ENCODE peak calls at places on chromosomes 1 and 21, in eight cellular contexts. One of them, this sample, is unnamed.

GRCh38 chr1:230226004-230226800 is 159.2 kb downstream of the GALNT2 start:
- DNase-seq in RWPE1: no peak
- DNase-seq in neural progenitor cell: no peak
- DNase-seq in GM10248: no peak
- DNase-seq in choroid plexus epithelial cell: no peak
- DNase-seq in activated B cell treated with CpG ODN at 0.5 μM for 24 hours: no peak
- DNase-seq in CD4-positive, alpha-beta T cell: no peak
- DNase-seq in psoas muscle: no peak
- DNase-seq in this sample: no peak

GRCh38 chr1:230163205-230163604 is 96.2 kb downstream of the GALNT2 start:
- DNase-seq in neural progenitor cell: no peak
- DNase-seq in RWPE1: no peak
- DNase-seq in choroid plexus epithelial cell: peak; percentile 71
- DNase-seq in psoas muscle: peak; percentile 68
- DNase-seq in CD4-positive, alpha-beta T cell: no peak
- DNase-seq in activated B cell treated with CpG ODN at 0.5 μM for 24 hours: no peak
- DNase-seq in GM10248: no peak
- DNase-seq in this sample: no peak

GRCh38 chr1:184049291-184049690 is 2.2 kb upstream of the TSEN15 start:
- DNase-seq in GM10248: no peak
- DNase-seq in psoas muscle: no peak
- DNase-seq in CD4-positive, alpha-beta T cell: no peak
- DNase-seq in RWPE1: no peak
- DNase-seq in neural progenitor cell: no peak
- DNase-seq in activated B cell treated with CpG ODN at 0.5 μM for 24 hours: no peak
- DNase-seq in choroid plexus epithelial cell: no peak
- DNase-seq in this sample: no peak

GRCh38 chr1:39398278-39399010 is 93.0 kb upstream of the BMP8A start:
- DNase-seq in activated B cell treated with CpG ODN at 0.5 μM for 24 hours: no peak
- DNase-seq in RWPE1: peak; percentile 96
- DNase-seq in choroid plexus epithelial cell: peak; percentile 98
- DNase-seq in psoas muscle: peak; percentile 56
- DNase-seq in GM10248: no peak
- DNase-seq in CD4-positive, alpha-beta T cell: no peak
- DNase-seq in neural progenitor cell: peak; percentile 22
- DNase-seq in this sample: peak; percentile 92

GRCh38 chr1:54995835-54996234 is 2.9 kb upstream of the BSND start:
- DNase-seq in RWPE1: no peak
- DNase-seq in psoas muscle: no peak
- DNase-seq in neural progenitor cell: no peak
- DNase-seq in GM10248: no peak
- DNase-seq in choroid plexus epithelial cell: no peak
- DNase-seq in CD4-positive, alpha-beta T cell: peak; percentile 23
- DNase-seq in activated B cell treated with CpG ODN at 0.5 μM for 24 hours: no peak
- DNase-seq in this sample: no peak

GRCh38 chr1:43147625-43148319 is 24.3 kb downstream of the EBNA1BP2 start:
- DNase-seq in neural progenitor cell: peak; percentile 98
- DNase-seq in RWPE1: peak; percentile 66
- DNase-seq in psoas muscle: peak; percentile 62
- DNase-seq in choroid plexus epithelial cell: peak; percentile 67
- DNase-seq in activated B cell treated with CpG ODN at 0.5 μM for 24 hours: peak; percentile 17
- DNase-seq in GM10248: peak; percentile 39
- DNase-seq in CD4-positive, alpha-beta T cell: no peak
- DNase-seq in this sample: peak; percentile 32

GRCh38 chr1:43445618-43446387 is 7.9 kb downstream of the HYI start:
- DNase-seq in RWPE1: no peak
- DNase-seq in neural progenitor cell: no peak
- DNase-seq in CD4-positive, alpha-beta T cell: no peak
- DNase-seq in choroid plexus epithelial cell: no peak
- DNase-seq in GM10248: no peak
- DNase-seq in psoas muscle: no peak
- DNase-seq in activated B cell treated with CpG ODN at 0.5 μM for 24 hours: peak; percentile 6
- DNase-seq in this sample: no peak

GRCh38 chr1:155170806-155171205 is 2.3 kb downstream of the KRTCAP2 start:
- DNase-seq in activated B cell treated with CpG ODN at 0.5 μM for 24 hours: no peak
- DNase-seq in GM10248: no peak
- DNase-seq in psoas muscle: no peak
- DNase-seq in choroid plexus epithelial cell: no peak
- DNase-seq in neural progenitor cell: no peak
- DNase-seq in RWPE1: no peak
- DNase-seq in CD4-positive, alpha-beta T cell: no peak
- DNase-seq in this sample: no peak

GRCh38 chr1:101567582-101568189 is 330.9 kb downstream of the S1PR1 start:
- DNase-seq in GM10248: peak; percentile 25
- DNase-seq in neural progenitor cell: peak; percentile 58
- DNase-seq in CD4-positive, alpha-beta T cell: peak; percentile 23
- DNase-seq in RWPE1: peak; percentile 30
- DNase-seq in activated B cell treated with CpG ODN at 0.5 μM for 24 hours: peak; percentile 17
- DNase-seq in psoas muscle: no peak
- DNase-seq in choroid plexus epithelial cell: peak; percentile 53
- DNase-seq in this sample: peak; percentile 47

GRCh38 chr1:64000021-64000420 is 203.4 kb upstream of the UBE2U start:
- DNase-seq in choroid plexus epithelial cell: peak; percentile 26
- DNase-seq in psoas muscle: no peak
- DNase-seq in neural progenitor cell: no peak
- DNase-seq in CD4-positive, alpha-beta T cell: no peak
- DNase-seq in GM10248: no peak
- DNase-seq in activated B cell treated with CpG ODN at 0.5 μM for 24 hours: no peak
- DNase-seq in RWPE1: peak; percentile 31
- DNase-seq in this sample: peak; percentile 66

GRCh38 chr21:26965091-26965566 is 1.8 kb downstream of the ADAMTS5 start:
- DNase-seq in GM10248: peak; percentile 6
- DNase-seq in psoas muscle: no peak
- DNase-seq in activated B cell treated with CpG ODN at 0.5 μM for 24 hours: no peak
- DNase-seq in neural progenitor cell: no peak
- DNase-seq in CD4-positive, alpha-beta T cell: no peak
- DNase-seq in RWPE1: no peak
- DNase-seq in choroid plexus epithelial cell: no peak
- DNase-seq in this sample: no peak

DNA sequence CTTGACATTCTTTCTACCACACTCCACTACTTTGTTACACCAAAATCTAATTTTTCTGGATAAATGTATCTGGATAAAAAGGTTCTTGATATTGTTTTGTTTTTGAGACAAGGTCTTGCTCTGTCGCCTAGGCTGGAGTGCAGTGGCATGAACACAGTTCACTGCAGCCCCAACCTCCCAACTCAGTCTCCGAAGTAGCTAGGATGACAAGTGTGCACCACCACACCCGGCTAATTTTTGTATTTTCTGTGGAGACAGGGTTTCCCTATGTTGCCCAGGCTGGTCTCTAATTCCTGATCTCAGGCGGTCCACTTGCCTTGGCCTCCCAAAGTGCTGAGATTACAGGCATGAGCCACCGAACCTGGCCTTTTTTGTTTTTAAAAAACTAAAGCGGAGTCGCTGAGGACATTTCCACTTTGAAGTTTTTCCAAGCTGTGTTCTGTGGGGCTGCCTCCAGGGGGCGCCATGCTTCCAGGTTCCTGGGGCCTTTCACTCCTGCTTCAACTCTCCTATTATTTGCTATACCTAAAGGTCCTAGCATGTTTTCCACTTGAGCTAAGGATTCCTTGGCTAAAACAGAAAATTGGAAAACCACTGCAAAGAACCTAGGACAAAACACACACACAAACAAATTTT is 14.1 kb upstream of the NCMAP start:
- DNase-seq in GM10248: no peak
- DNase-seq in neural progenitor cell: peak; percentile 53
- DNase-seq in choroid plexus epithelial cell: peak; percentile 19
- DNase-seq in CD4-positive, alpha-beta T cell: no peak
- DNase-seq in psoas muscle: no peak
- DNase-seq in activated B cell treated with CpG ODN at 0.5 μM for 24 hours: no peak
- DNase-seq in RWPE1: no peak
- DNase-seq in this sample: peak; percentile 24
- TF ChIP-seq CTCF in GM10248: peak; percentile 37
- TF ChIP-seq CTCF in neural progenitor cell: peak; percentile 77
- TF ChIP-seq CTCF in choroid plexus epithelial cell: peak; percentile 73
- TF ChIP-seq CTCF in CD4-positive, alpha-beta T cell: peak; percentile 60
- TF ChIP-seq CTCF in psoas muscle: peak; percentile 42
- TF ChIP-seq CTCF in activated B cell treated with CpG ODN at 0.5 μM for 24 hours: no peak
- TF ChIP-seq CTCF in RWPE1: peak; percentile 33
- TF ChIP-seq CTCF in this sample: peak; percentile 44

DNA sequence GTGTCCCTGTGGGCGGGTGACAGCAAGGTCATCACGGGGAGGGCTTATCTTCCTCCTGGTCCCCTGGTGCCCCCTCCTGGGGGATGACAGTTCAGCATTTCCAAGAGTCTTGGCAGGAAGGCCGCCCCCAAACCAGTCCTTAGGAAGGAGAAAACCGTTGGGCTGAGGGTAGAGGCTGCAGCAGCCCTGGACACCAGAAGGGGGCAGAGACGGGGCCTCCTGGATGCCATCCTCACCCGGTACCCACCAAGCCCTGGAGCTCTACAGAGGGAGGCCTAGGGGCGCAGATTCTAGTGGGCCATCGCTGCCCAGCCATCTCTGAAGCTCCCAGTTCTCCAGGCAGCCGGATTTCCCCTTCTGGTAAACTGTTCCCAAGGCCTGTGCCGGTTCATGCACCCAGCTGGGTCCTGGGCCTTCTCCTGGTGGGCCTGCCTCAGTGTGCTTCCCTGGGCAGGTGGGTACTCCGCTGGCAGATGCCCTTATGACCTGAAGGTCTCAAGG is 14.8 kb upstream of the ZNF669 start:
- DNase-seq in activated B cell treated with CpG ODN at 0.5 μM for 24 hours: no peak
- DNase-seq in RWPE1: no peak
- DNase-seq in choroid plexus epithelial cell: peak; percentile 36
- DNase-seq in CD4-positive, alpha-beta T cell: no peak
- DNase-seq in GM10248: peak; percentile 52
- DNase-seq in neural progenitor cell: peak; percentile 64
- DNase-seq in psoas muscle: no peak
- DNase-seq in this sample: peak; percentile 33
- TF ChIP-seq CTCF in activated B cell treated with CpG ODN at 0.5 μM for 24 hours: no peak
- TF ChIP-seq CTCF in RWPE1: no peak
- TF ChIP-seq CTCF in choroid plexus epithelial cell: peak; percentile 42
- TF ChIP-seq CTCF in CD4-positive, alpha-beta T cell: no peak
- TF ChIP-seq CTCF in GM10248: no peak
- TF ChIP-seq CTCF in neural progenitor cell: peak; percentile 33
- TF ChIP-seq CTCF in psoas muscle: no peak
- TF ChIP-seq CTCF in this sample: peak; percentile 12

DNA sequence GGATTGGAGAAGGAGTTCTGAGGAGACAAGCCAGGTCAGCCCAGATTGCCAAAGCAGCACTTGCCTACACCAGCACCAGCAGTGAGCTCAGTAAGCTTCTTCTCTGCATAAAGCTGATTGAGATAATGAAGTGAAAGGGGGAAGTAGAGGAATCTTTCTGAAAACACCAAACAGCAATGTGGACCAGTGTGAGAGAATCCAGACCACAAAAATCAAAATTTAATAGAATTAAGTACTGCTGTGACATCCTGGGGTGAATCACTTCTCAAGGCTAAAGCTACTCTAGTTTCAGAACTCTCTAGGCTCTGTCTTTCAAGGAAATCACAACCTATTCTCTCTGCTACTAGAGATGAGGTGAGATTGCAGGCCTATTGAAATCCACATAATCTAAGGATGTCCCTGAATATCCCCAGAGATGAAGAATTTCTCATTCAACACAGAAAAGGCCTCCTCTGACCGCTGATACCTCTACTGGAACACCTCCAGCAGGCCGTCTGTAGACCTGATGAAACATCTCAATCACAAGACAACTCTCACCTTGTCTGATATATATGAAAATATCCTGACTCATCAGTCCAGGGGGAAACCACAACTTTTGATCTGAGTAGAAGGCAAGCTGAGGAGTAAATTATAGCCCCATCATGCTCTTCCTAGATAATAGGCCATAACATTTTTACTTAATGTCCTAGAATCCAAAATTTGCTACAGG is at the start of gene FCRL4:
- DNase-seq in GM10248: peak; percentile 23
- DNase-seq in neural progenitor cell: no peak
- DNase-seq in psoas muscle: no peak
- DNase-seq in RWPE1: no peak
- DNase-seq in choroid plexus epithelial cell: no peak
- DNase-seq in CD4-positive, alpha-beta T cell: no peak
- DNase-seq in activated B cell treated with CpG ODN at 0.5 μM for 24 hours: no peak
- DNase-seq in this sample: no peak
- TF ChIP-seq CTCF in GM10248: no peak
- TF ChIP-seq CTCF in neural progenitor cell: no peak
- TF ChIP-seq CTCF in psoas muscle: no peak
- TF ChIP-seq CTCF in RWPE1: no peak
- TF ChIP-seq CTCF in choroid plexus epithelial cell: no peak
- TF ChIP-seq CTCF in CD4-positive, alpha-beta T cell: no peak
- TF ChIP-seq CTCF in activated B cell treated with CpG ODN at 0.5 μM for 24 hours: no peak
- TF ChIP-seq CTCF in this sample: no peak

GRCh38 chr1:212611000-212611636 is 2.6 kb downstream of the ATF3 start:
- DNase-seq in neural progenitor cell: no peak
- DNase-seq in choroid plexus epithelial cell: no peak
- DNase-seq in psoas muscle: no peak
- DNase-seq in CD4-positive, alpha-beta T cell: no peak
- DNase-seq in activated B cell treated with CpG ODN at 0.5 μM for 24 hours: no peak
- DNase-seq in RWPE1: no peak
- DNase-seq in GM10248: no peak
- DNase-seq in this sample: no peak

GRCh38 chr1:212615092-212615470 is 6.5 kb downstream of the ATF3 start:
- DNase-seq in GM10248: no peak
- DNase-seq in psoas muscle: no peak
- DNase-seq in CD4-positive, alpha-beta T cell: no peak
- DNase-seq in neural progenitor cell: no peak
- DNase-seq in activated B cell treated with CpG ODN at 0.5 μM for 24 hours: no peak
- DNase-seq in choroid plexus epithelial cell: no peak
- DNase-seq in RWPE1: no peak
- DNase-seq in this sample: no peak

GRCh38 chr1:212612251-212612961 is 3.8 kb downstream of the ATF3 start:
- DNase-seq in neural progenitor cell: no peak
- DNase-seq in RWPE1: no peak
- DNase-seq in activated B cell treated with CpG ODN at 0.5 μM for 24 hours: no peak
- DNase-seq in psoas muscle: no peak
- DNase-seq in GM10248: no peak
- DNase-seq in CD4-positive, alpha-beta T cell: no peak
- DNase-seq in choroid plexus epithelial cell: no peak
- DNase-seq in this sample: no peak

GRCh38 chr1:212614398-212615091 is 6.0 kb downstream of the ATF3 start:
- DNase-seq in CD4-positive, alpha-beta T cell: no peak
- DNase-seq in choroid plexus epithelial cell: no peak
- DNase-seq in activated B cell treated with CpG ODN at 0.5 μM for 24 hours: no peak
- DNase-seq in neural progenitor cell: no peak
- DNase-seq in GM10248: peak; percentile 38
- DNase-seq in psoas muscle: no peak
- DNase-seq in RWPE1: no peak
- DNase-seq in this sample: no peak

DNA sequence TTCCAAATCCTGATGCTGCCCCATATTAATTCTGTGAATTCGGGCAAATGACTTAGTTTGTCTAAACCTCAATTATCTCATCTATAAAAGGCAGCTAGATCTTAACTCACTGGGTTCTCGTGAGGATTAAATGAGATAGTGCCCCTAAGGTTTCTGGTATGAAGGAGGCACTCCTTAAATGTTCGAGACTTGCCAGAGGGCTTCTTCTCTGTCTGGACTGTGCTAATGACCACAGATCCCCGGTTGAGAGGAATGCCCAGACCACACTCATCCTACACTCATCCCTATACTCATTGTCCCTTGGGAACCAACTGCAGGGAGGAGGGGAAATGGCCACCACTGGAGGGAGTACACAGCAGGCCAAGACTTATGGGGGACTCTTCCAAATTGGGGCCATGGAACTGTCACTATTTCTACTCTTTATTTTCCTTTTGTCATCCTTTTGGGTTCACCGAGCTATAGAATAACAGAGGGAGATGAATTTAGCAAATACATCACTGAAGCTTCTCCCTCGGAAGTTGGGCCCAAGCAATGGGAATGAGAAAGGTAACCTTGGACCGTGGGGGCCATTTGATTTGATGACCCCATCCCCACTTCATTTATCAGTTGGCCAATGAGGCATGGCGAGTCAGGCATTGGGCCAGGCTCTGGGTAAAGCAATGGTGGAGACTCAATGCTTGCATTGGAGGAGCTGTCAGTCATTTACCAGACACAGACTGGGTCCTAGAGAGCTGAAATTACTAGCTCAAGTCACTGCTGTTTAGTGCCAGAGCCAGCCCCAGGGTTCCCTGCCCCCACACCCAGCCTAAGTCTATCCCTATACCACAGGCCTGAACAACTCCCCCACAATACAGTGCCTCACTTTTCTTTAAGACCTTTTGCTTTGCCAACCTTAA is 5.1 kb downstream of the ATF3 start:
- DNase-seq in choroid plexus epithelial cell: no peak
- DNase-seq in RWPE1: no peak
- DNase-seq in neural progenitor cell: no peak
- DNase-seq in GM10248: no peak
- DNase-seq in activated B cell treated with CpG ODN at 0.5 μM for 24 hours: no peak
- DNase-seq in psoas muscle: no peak
- DNase-seq in CD4-positive, alpha-beta T cell: no peak
- DNase-seq in this sample: no peak
- TF ChIP-seq CTCF in choroid plexus epithelial cell: no peak
- TF ChIP-seq CTCF in RWPE1: no peak
- TF ChIP-seq CTCF in neural progenitor cell: no peak
- TF ChIP-seq CTCF in GM10248: no peak
- TF ChIP-seq CTCF in activated B cell treated with CpG ODN at 0.5 μM for 24 hours: no peak
- TF ChIP-seq CTCF in psoas muscle: no peak
- TF ChIP-seq CTCF in CD4-positive, alpha-beta T cell: no peak
- TF ChIP-seq CTCF in this sample: no peak